ENCODE peak calls at places on chromosomes 1 and 21, in seven cellular contexts. One of them, this sample, is unnamed.

GRCh38 chr21:43703068-43703880 is 15.7 kb upstream of the PDXK start:
- DNase-seq in uterus: no peak
- DNase-seq in breast epithelium: no peak
- DNase-seq in upper lobe of left lung: no peak
- DNase-seq in IMR-90: peak
- DNase-seq in transverse colon: peak
- DNase-seq in heart left ventricle: no peak
- DNase-seq in this sample: no peak

GRCh38 chr1:236952279-236953003 is 51.8 kb downstream of the MT1HL1 start:
- DNase-seq in uterus: no peak
- DNase-seq in breast epithelium: no peak
- DNase-seq in upper lobe of left lung: no peak
- DNase-seq in IMR-90: no peak
- DNase-seq in transverse colon: no peak
- DNase-seq in heart left ventricle: no peak
- DNase-seq in this sample: no peak

GRCh38 chr21:35559128-35559831 is 501.0 kb downstream of the SETD4 start:
- DNase-seq in uterus: no peak
- DNase-seq in breast epithelium: no peak
- DNase-seq in upper lobe of left lung: no peak
- DNase-seq in IMR-90: peak
- DNase-seq in transverse colon: no peak
- DNase-seq in heart left ventricle: no peak
- DNase-seq in this sample: peak

GRCh38 chr1:234683856-234684632 is 74.1 kb upstream of the IRF2BP2 start:
- DNase-seq in uterus: peak
- DNase-seq in breast epithelium: peak
- DNase-seq in upper lobe of left lung: peak
- DNase-seq in IMR-90: peak
- DNase-seq in transverse colon: peak
- DNase-seq in heart left ventricle: no peak
- DNase-seq in this sample: peak

GRCh38 chr1:97307151-97307550 is 585.6 kb downstream of the PTBP2 start:
- DNase-seq in uterus: no peak
- DNase-seq in breast epithelium: no peak
- DNase-seq in upper lobe of left lung: no peak
- DNase-seq in IMR-90: no peak
- DNase-seq in transverse colon: no peak
- DNase-seq in heart left ventricle: no peak
- DNase-seq in this sample: no peak

GRCh38 chr1:110829955-110830553 is 42.9 kb upstream of the CD53 start:
- DNase-seq in uterus: no peak
- DNase-seq in breast epithelium: no peak
- DNase-seq in upper lobe of left lung: no peak
- DNase-seq in IMR-90: peak
- DNase-seq in transverse colon: no peak
- DNase-seq in heart left ventricle: no peak
- DNase-seq in this sample: no peak

GRCh38 chr1:183327429-183328290 is 90.5 kb downstream of the NMNAT2 start:
- DNase-seq in uterus: peak
- DNase-seq in breast epithelium: no peak
- DNase-seq in upper lobe of left lung: no peak
- DNase-seq in IMR-90: no peak
- DNase-seq in transverse colon: no peak
- DNase-seq in heart left ventricle: no peak
- DNase-seq in this sample: no peak

GRCh38 chr1:12314328-12314903 is 84.6 kb downstream of the VPS13D start:
- DNase-seq in uterus: no peak
- DNase-seq in breast epithelium: no peak
- DNase-seq in upper lobe of left lung: no peak
- DNase-seq in IMR-90: peak
- DNase-seq in transverse colon: no peak
- DNase-seq in heart left ventricle: no peak
- DNase-seq in this sample: peak

GRCh38 chr21:27580276-27580675 is 613.4 kb upstream of the ADAMTS5 start:
- DNase-seq in uterus: no peak
- DNase-seq in breast epithelium: no peak
- DNase-seq in upper lobe of left lung: no peak
- DNase-seq in IMR-90: peak
- DNase-seq in transverse colon: no peak
- DNase-seq in heart left ventricle: no peak
- DNase-seq in this sample: no peak

GRCh38 chr1:29633784-29634183 is 397.5 kb downstream of the PTPRU start:
- DNase-seq in uterus: no peak
- DNase-seq in breast epithelium: no peak
- DNase-seq in upper lobe of left lung: no peak
- DNase-seq in IMR-90: no peak
- DNase-seq in transverse colon: no peak
- DNase-seq in heart left ventricle: no peak
- DNase-seq in this sample: no peak

GRCh38 chr1:63592536-63593302 is 492 bp upstream of the PGM1 start:
- DNase-seq in uterus: no peak
- DNase-seq in breast epithelium: no peak
- DNase-seq in upper lobe of left lung: no peak
- DNase-seq in IMR-90: no peak
- DNase-seq in transverse colon: peak
- DNase-seq in heart left ventricle: no peak
- DNase-seq in this sample: peak

GRCh38 chr1:234862944-234863515 is 253.1 kb upstream of the IRF2BP2 start:
- DNase-seq in uterus: peak
- DNase-seq in breast epithelium: peak
- DNase-seq in upper lobe of left lung: no peak
- DNase-seq in IMR-90: peak
- DNase-seq in transverse colon: peak
- DNase-seq in heart left ventricle: peak
- DNase-seq in this sample: no peak

GRCh38 chr1:179598631-179599030 is 7.0 kb downstream of the TDRD5 start:
- DNase-seq in uterus: no peak
- DNase-seq in breast epithelium: no peak
- DNase-seq in upper lobe of left lung: no peak
- DNase-seq in IMR-90: no peak
- DNase-seq in transverse colon: no peak
- DNase-seq in heart left ventricle: no peak
- DNase-seq in this sample: no peak

GRCh38 chr21:17612565-17613241 is at the start of gene BTG3:
- DNase-seq in uterus: peak
- DNase-seq in breast epithelium: peak
- DNase-seq in upper lobe of left lung: peak
- DNase-seq in IMR-90: peak
- DNase-seq in transverse colon: peak
- DNase-seq in heart left ventricle: peak
- DNase-seq in this sample: peak

GRCh38 chr1:165883056-165883455 is 55.6 kb downstream of the UCK2 start:
- DNase-seq in uterus: no peak
- DNase-seq in breast epithelium: no peak
- DNase-seq in upper lobe of left lung: no peak
- DNase-seq in IMR-90: no peak
- DNase-seq in transverse colon: no peak
- DNase-seq in heart left ventricle: no peak
- DNase-seq in this sample: peak

GRCh38 chr1:32933742-32934322 is 30.8 kb downstream of the RNF19B start:
- DNase-seq in uterus: peak
- DNase-seq in breast epithelium: no peak
- DNase-seq in upper lobe of left lung: no peak
- DNase-seq in IMR-90: peak
- DNase-seq in transverse colon: peak
- DNase-seq in heart left ventricle: no peak
- DNase-seq in this sample: no peak
- TF ChIP-seq POLR2A in uterus: no peak
- TF ChIP-seq POLR2A in breast epithelium: no peak
- TF ChIP-seq POLR2A in upper lobe of left lung: no peak
- TF ChIP-seq POLR2A in IMR-90: no peak
- TF ChIP-seq POLR2A in transverse colon: no peak
- TF ChIP-seq POLR2A in heart left ventricle: no peak
- TF ChIP-seq POLR2A in this sample: no peak

DNA sequence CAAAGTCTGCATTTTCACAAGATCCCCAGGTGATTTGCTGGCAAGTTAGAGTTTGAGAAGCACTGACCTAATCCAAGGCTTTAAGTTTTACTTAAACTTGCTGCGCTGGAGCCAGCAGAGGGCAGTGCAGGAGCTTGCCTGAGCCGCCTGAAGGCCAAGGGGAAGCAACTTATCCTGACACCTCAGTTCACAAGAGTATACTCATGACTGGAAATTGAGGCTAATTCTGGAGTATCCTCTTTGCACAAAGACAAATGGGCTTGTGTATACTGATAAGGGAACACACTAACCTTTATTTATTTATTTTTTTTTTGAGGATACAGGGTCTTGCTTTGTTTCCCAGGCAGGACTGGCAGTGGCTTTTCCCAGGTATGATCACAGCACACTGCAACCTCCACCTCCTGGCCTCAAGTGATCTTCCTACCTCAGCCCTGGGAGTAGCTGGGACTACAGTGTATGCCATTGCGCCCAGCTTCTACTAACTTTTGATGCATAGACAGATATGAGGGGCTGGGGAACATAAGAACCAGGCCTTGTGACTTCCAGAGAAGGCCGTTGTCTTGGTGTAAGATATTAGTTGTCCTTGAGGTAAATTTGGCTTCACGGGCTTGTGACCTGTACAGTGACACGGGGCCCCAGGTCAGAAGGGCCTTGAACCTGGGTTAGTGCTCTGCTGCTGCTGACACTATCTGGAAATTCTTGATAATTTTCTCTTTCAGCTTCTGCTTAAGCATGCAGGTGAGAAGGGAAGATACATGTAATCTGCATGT is 29.0 kb upstream of the SLAMF1 start:
- DNase-seq in uterus: peak
- DNase-seq in breast epithelium: no peak
- DNase-seq in upper lobe of left lung: peak
- DNase-seq in IMR-90: peak
- DNase-seq in transverse colon: peak
- DNase-seq in heart left ventricle: peak
- DNase-seq in this sample: peak
- TF ChIP-seq POLR2A in uterus: no peak
- TF ChIP-seq POLR2A in breast epithelium: no peak
- TF ChIP-seq POLR2A in upper lobe of left lung: no peak
- TF ChIP-seq POLR2A in IMR-90: no peak
- TF ChIP-seq POLR2A in transverse colon: no peak
- TF ChIP-seq POLR2A in heart left ventricle: no peak
- TF ChIP-seq POLR2A in this sample: no peak

GRCh38 chr1:150793231-150793630 is 14.8 kb downstream of the CTSK start:
- DNase-seq in uterus: no peak
- DNase-seq in breast epithelium: no peak
- DNase-seq in upper lobe of left lung: no peak
- DNase-seq in IMR-90: no peak
- DNase-seq in transverse colon: no peak
- DNase-seq in heart left ventricle: no peak
- DNase-seq in this sample: no peak
- TF ChIP-seq POLR2A in uterus: no peak
- TF ChIP-seq POLR2A in breast epithelium: no peak
- TF ChIP-seq POLR2A in upper lobe of left lung: no peak
- TF ChIP-seq POLR2A in IMR-90: no peak
- TF ChIP-seq POLR2A in transverse colon: no peak
- TF ChIP-seq POLR2A in heart left ventricle: no peak
- TF ChIP-seq POLR2A in this sample: no peak

GRCh38 chr1:46342084-46342656 is 1.6 kb downstream of the NSUN4 start:
- DNase-seq in uterus: no peak
- DNase-seq in breast epithelium: no peak
- DNase-seq in upper lobe of left lung: no peak
- DNase-seq in IMR-90: peak
- DNase-seq in transverse colon: no peak
- DNase-seq in heart left ventricle: no peak
- DNase-seq in this sample: no peak

GRCh38 chr1:46341222-46342083 is 846 bp downstream of the NSUN4 start:
- DNase-seq in uterus: peak
- DNase-seq in breast epithelium: no peak
- DNase-seq in upper lobe of left lung: peak
- DNase-seq in IMR-90: no peak
- DNase-seq in transverse colon: no peak
- DNase-seq in heart left ventricle: no peak
- DNase-seq in this sample: no peak

GRCh38 chr1:46343351-46343695 is 2.7 kb downstream of the NSUN4 start:
- DNase-seq in uterus: no peak
- DNase-seq in breast epithelium: no peak
- DNase-seq in upper lobe of left lung: no peak
- DNase-seq in IMR-90: no peak
- DNase-seq in transverse colon: no peak
- DNase-seq in heart left ventricle: no peak
- DNase-seq in this sample: no peak

GRCh38 chr1:46342677-46343350 is 2.2 kb downstream of the NSUN4 start:
- DNase-seq in uterus: no peak
- DNase-seq in breast epithelium: no peak
- DNase-seq in upper lobe of left lung: no peak
- DNase-seq in IMR-90: no peak
- DNase-seq in transverse colon: no peak
- DNase-seq in heart left ventricle: no peak
- DNase-seq in this sample: no peak

DNA sequence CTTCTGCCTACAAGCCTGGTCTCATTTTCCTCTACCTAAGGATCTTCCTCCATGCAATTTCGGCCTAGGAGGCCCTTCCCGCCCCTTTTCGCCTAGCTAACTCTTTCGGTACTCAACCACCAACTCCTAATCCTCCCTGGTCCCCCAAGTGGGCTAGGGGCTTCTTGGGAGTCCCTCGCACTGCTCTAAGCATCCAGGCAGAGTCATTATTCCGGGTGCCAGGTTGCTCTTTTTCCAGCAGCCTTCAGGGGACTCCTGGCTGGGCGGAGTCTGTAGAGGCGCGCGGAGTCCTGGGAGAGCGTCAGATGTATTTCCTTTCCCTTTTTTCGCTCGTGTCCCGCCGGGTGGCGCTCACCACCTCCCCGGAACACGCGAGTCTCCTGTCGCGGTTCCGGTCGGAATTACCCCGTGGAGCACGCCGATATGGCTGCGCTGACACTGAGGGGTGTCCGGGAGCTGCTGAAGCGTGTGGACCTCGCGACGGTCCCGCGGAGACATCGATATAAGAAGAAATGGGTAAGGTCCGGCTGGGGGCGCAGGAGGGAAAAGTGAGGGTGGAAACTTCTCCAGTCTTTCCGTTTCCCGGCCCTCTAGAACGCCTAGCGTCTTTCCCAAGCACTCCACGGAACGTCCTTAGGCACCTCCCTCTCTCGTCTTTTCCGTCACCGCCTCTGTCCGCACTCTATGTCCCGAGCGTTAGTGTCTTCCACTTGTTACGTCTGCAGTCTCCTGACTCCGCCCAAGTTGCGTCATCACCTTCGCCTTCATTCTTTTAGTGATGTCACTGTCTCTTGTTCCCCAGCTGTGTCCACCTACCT is at the start of gene NSUN4:
- DNase-seq in uterus: peak
- DNase-seq in breast epithelium: peak
- DNase-seq in upper lobe of left lung: peak
- DNase-seq in IMR-90: peak
- DNase-seq in transverse colon: peak
- DNase-seq in heart left ventricle: peak
- DNase-seq in this sample: peak
- TF ChIP-seq POLR2A in uterus: peak
- TF ChIP-seq POLR2A in breast epithelium: peak
- TF ChIP-seq POLR2A in upper lobe of left lung: no peak
- TF ChIP-seq POLR2A in IMR-90: peak
- TF ChIP-seq POLR2A in transverse colon: peak
- TF ChIP-seq POLR2A in heart left ventricle: peak
- TF ChIP-seq POLR2A in this sample: peak

GRCh38 chr1:160284782-160285344 is at the start of gene PEX19:
- DNase-seq in uterus: peak
- DNase-seq in breast epithelium: peak
- DNase-seq in upper lobe of left lung: peak
- DNase-seq in IMR-90: peak
- DNase-seq in transverse colon: peak
- DNase-seq in heart left ventricle: peak
- DNase-seq in this sample: peak
- TF ChIP-seq POLR2A in uterus: peak
- TF ChIP-seq POLR2A in breast epithelium: peak
- TF ChIP-seq POLR2A in upper lobe of left lung: no peak
- TF ChIP-seq POLR2A in IMR-90: peak
- TF ChIP-seq POLR2A in transverse colon: peak
- TF ChIP-seq POLR2A in heart left ventricle: peak
- TF ChIP-seq POLR2A in this sample: peak

This sample was measured in H54.